ENCODE peak calls at places on chromosomes 1 and 21, in five cellular contexts. N is CD8-positive, alpha-beta T cell; Z is A549; S is heart left ventricle; R is upper lobe of right lung. E is an unnamed sample.

GRCh38 chr1:27418326-27418761 is 25.9 kb downstream of the GPR3 start:
- DNase-seq in S (no peak), Z (peak; percentile 46), R (no peak), N (peak; percentile 42), E (peak; percentile 66)

GRCh38 chr1:168939131-168939946 is 167.2 kb upstream of the ATP1B1 start:
- DNase-seq in S (no peak), Z (no peak), N (no peak), R (no peak), E (no peak)

GRCh38 chr1:155324717-155325595 is 4.3 kb downstream of the RUSC1 start:
- DNase-seq in Z (peak; percentile 88), R (peak; percentile 85), S (peak; percentile 80), N (no peak), E (no peak)

GRCh38 chr1:200751717-200752116 is 13.0 kb downstream of the CAMSAP2 start:
- DNase-seq in Z (no peak), S (no peak), N (no peak), R (no peak), E (no peak)

GRCh38 chr1:27981146-27981545 is 21.4 kb downstream of the XKR8 start:
- DNase-seq in S (no peak), N (no peak), Z (no peak), R (no peak), E (no peak)

GRCh38 chr1:151612506-151613274 is 840 bp downstream of the SNX27 start:
- DNase-seq in S (peak; percentile 70), N (peak; percentile 34), R (peak; percentile 71), Z (no peak), E (no peak)

GRCh38 chr21:41507521-41508414 is at the start of gene TMPRSS2:
- DNase-seq in R (peak; percentile 93), Z (no peak), N (no peak), S (no peak), E (no peak)

GRCh38 chr1:82091729-82092128 is 291.0 kb downstream of the ADGRL2 start:
- DNase-seq in Z (no peak), R (no peak), S (no peak), N (no peak), E (no peak)

GRCh38 chr1:24692351-24692980 is 49.4 kb downstream of the SRRM1 start:
- DNase-seq in S (no peak), R (no peak), N (no peak), Z (no peak), E (no peak)

GRCh38 chr1:23019851-23020625 is 770 bp downstream of the KDM1A start:
- DNase-seq in S (peak; percentile 72), R (peak; percentile 69), Z (peak; percentile 8), N (peak; percentile 20), E (no peak)

GRCh38 chr1:168365719-168366474 is 85.2 kb downstream of the TBX19 start:
- DNase-seq in S (no peak), Z (no peak), N (no peak), R (no peak), E (no peak)

GRCh38 chr21:36150192-36150711 is 6.4 kb upstream of the DOP1B start:
- DNase-seq in Z (no peak), R (no peak), S (peak; percentile 61), N (no peak), E (peak; percentile 48)

GRCh38 chr1:157429841-157430240 is 122.5 kb downstream of the FCRL5 start:
- DNase-seq in Z (no peak), S (no peak), N (no peak), R (no peak), E (no peak)

GRCh38 chr21:45054162-45054926 is 20.0 kb upstream of the ADARB1 start:
- DNase-seq in N (no peak), Z (no peak), S (no peak), R (no peak), E (no peak)

GRCh38 chr1:89130716-89131115 is 4.8 kb upstream of the GBP2 start:
- DNase-seq in Z (no peak), N (no peak), S (no peak), R (no peak), E (no peak)

GRCh38 chr1:45067806-45068205 is 55.8 kb downstream of the UROD start:
- DNase-seq in Z (no peak), R (no peak), N (no peak), S (no peak), E (no peak)

GRCh38 chr1:109239580-109240068 is 9.7 kb upstream of the CELSR2 start:
- DNase-seq in Z (peak; percentile 53), N (no peak), S (no peak), R (peak; percentile 62), E (no peak)
- TF ChIP-seq CTCF in Z (peak; percentile 34), N (peak; percentile 37), S (peak; percentile 46), R (peak; percentile 51), E (peak; percentile 71)

GRCh38 chr1:56573311-56573710 is 6.1 kb downstream of the PLPP3 start:
- DNase-seq in Z (no peak), S (no peak), N (no peak), R (no peak), E (no peak)
- H3K4me3 ChIP-seq in Z (no peak overlapping the region), S (no peak overlapping the region), N (no peak overlapping the region), R (peak overlapping the region; percentile 9), E (no peak overlapping the region)

GRCh38 chr1:20661235-20662109 is at the start of gene DDOST:
- DNase-seq in Z (peak; percentile 95), N (peak; percentile 96), R (peak; percentile 99), S (peak; percentile 99), E (peak; percentile 98)
- TF ChIP-seq CTCF in Z (peak; percentile 16), N (peak; percentile 27), R (peak; percentile 52), S (peak; percentile 71), E (peak; percentile 52)

DNA sequence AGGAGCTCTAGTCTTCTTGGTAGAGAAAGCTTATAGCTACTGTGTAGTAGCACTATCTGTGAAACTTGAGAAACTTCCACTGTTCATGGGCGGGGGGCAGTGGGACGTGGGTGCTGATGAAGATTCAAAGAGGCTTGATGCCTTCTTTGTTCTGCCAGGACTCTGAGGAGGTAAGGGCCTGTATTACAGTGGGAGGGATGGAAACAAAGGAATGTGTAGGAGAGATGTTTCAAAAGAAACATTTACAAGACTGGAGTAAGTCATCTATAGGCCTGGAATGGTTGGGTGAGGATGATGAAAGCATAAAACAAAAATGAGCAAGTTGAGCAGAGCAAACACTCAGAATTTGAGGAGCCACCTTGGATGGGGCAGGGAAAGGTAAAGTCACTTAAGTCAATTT is 89.4 kb downstream of the C1orf21 start:
- DNase-seq in R (no peak), N (no peak), Z (no peak), S (no peak), E (no peak)
- H3K4me3 ChIP-seq in R (no peak overlapping the region), N (no peak overlapping the region), Z (no peak overlapping the region), S (no peak overlapping the region), E (no peak overlapping the region)

GRCh38 chr1:31425301-31426081 is 12.5 kb downstream of the SERINC2 start:
- DNase-seq in S (no peak), R (no peak), Z (no peak), N (no peak), E (no peak)
- TF ChIP-seq CTCF in S (no peak), R (no peak), Z (no peak), N (no peak), E (no peak)

GRCh38 chr1:1110561-1110971 is 5.3 kb downstream of the C1orf159 start:
- DNase-seq in S (peak; percentile 23), N (no peak), Z (no peak), R (peak; percentile 38), E (no peak)
- H3K4me3 ChIP-seq in S (no peak overlapping the region), N (no peak overlapping the region), Z (no peak overlapping the region), R (no peak overlapping the region), E (no peak overlapping the region)

DNA sequence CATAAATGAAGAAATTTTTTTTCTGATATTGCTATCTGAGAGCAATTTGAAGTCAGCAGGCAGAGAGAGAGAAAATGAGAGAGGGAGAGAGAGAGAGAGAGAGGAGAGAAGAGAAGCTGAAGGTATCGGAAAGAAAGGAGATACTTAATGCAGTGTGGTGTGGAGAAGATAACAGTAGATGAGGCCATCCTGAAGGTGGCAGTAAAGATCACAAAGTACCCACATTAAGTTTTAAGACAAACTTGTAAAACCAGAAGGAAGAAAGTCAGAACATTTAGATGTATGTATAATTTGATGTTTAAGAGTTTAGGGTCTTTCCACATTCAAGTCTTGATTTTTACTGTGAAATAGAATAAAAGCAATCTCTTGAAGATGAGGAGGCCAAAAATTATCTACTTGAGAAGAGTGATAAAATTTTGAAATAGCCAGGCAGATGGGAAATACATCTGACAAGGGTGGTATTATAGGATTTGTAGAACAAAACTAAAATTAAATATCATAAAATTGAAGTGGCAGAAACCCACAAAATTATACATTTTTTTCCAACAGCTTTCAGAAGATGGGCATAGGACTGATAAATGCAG is 1753.4 kb downstream of the MRPL39 start:
- DNase-seq in S (no peak), R (no peak), N (no peak), Z (no peak), E (no peak)
- TF ChIP-seq CTCF in S (peak; percentile 52), R (peak; percentile 52), N (peak; percentile 69), Z (no peak), E (peak; percentile 22)

GRCh38 chr1:43978551-43979260 is at the start of gene B4GALT2:
- DNase-seq in Z (no peak), N (no peak), S (no peak), R (peak; percentile 78), E (no peak)
- H3K4me3 ChIP-seq in Z (peak within 1 kb of the TSS; percentile 95), N (peak within 1 kb of the TSS; percentile 41), S (peak within 1 kb of the TSS; percentile 61), R (peak within 1 kb of the TSS; percentile 73), E (peak within 1 kb of the TSS; percentile 56)

GRCh38 chr1:248811514-248812490 is 13.9 kb downstream of the SH3BP5L start:
- DNase-seq in Z (no peak), R (no peak), N (no peak), S (no peak), E (no peak)
- TF ChIP-seq CTCF in Z (no peak), R (no peak), N (no peak), S (no peak), E (peak; percentile 28)

E was measured in GM12864.